ENCODE peak calls at places on chromosome 11, in four cellular contexts. I, W, V and P are unnamed samples.

GRCh38 chr11:11798586-11799438 is 43.0 kb upstream of the USP47 start:
- DNase-seq in I (peak), W (peak), V (no peak), P (peak)

GRCh38 chr11:126123686-126124085 is 61.0 kb upstream of the CDON start:
- DNase-seq in I (no peak), W (no peak), V (peak), P (no peak)

GRCh38 chr11:76885390-76886097 is 24.8 kb downstream of the ACER3 start:
- DNase-seq in I (peak), W (peak), V (no peak), P (no peak)

GRCh38 chr11:76807206-76807875 is 24.2 kb downstream of the TSKU start:
- DNase-seq in I (peak), W (peak), V (peak), P (peak)

GRCh38 chr11:82315093-82315492 is 418.6 kb downstream of the FAM181B start:
- DNase-seq in I (no peak), W (no peak), V (no peak), P (peak)

GRCh38 chr11:33907419-33907818 is 15.5 kb upstream of the LMO2 start:
- DNase-seq in I (no peak), W (no peak), V (no peak), P (no peak)

GRCh38 chr11:27622541-27623300 is 77.5 kb downstream of the BDNF start:
- DNase-seq in I (no peak), W (no peak), V (no peak), P (peak)

GRCh38 chr11:71370895-71371673 is 77.1 kb downstream of the DHCR7 start:
- DNase-seq in I (no peak), W (no peak), V (no peak), P (no peak)

GRCh38 chr11:132453411-132453810 is 1078.9 kb downstream of the OPCML start:
- DNase-seq in I (no peak), W (no peak), V (no peak), P (no peak)

GRCh38 chr11:12687740-12688139 is 13.5 kb downstream of the TEAD1 start:
- DNase-seq in I (no peak), W (no peak), V (no peak), P (no peak)

GRCh38 chr11:13117344-13117743 is 108.2 kb downstream of the RASSF10 start:
- DNase-seq in I (no peak), W (no peak), V (no peak), P (no peak)

GRCh38 chr11:118216621-118217526 is 7.9 kb downstream of the JAML start:
- DNase-seq in I (peak), W (peak), V (no peak), P (no peak)

GRCh38 chr11:134476435-134477021 is 64.5 kb upstream of the B3GAT1 start:
- DNase-seq in I (no peak), W (no peak), V (no peak), P (peak)

GRCh38 chr11:114161486-114162250 is 102.2 kb downstream of the ZBTB16 start:
- DNase-seq in I (no peak), W (no peak), V (no peak), P (no peak)

GRCh38 chr11:119085523-119085878 is 820 bp downstream of the HMBS start:
- DNase-seq in I (peak), W (no peak), V (no peak), P (no peak)

GRCh38 chr11:85589373-85589772 is 37.8 kb downstream of the DLG2 start:
- DNase-seq in I (no peak), W (no peak), V (no peak), P (peak)

GRCh38 chr11:2290351-2290841 is 11.3 kb downstream of the C11orf21 start:
- DNase-seq in I (no peak), W (peak), V (no peak), P (no peak)

GRCh38 chr11:134661660-134662059 is 249.6 kb upstream of the B3GAT1 start:
- DNase-seq in I (peak), W (no peak), V (no peak), P (no peak)

GRCh38 chr11:6548641-6549040 is 51.6 kb downstream of the DNHD1 start:
- DNase-seq in I (no peak), W (no peak), V (no peak), P (no peak)

GRCh38 chr11:110989734-110990133 is 255.8 kb upstream of the POU2AF2 start:
- DNase-seq in I (no peak), W (no peak), V (peak), P (no peak)

GRCh38 chr11:1453611-1454386 is 32.8 kb downstream of the MOB2 start:
- DNase-seq in I (peak), W (peak), V (no peak), P (no peak)

GRCh38 chr11:47399860-47400812 is 8.3 kb upstream of the SLC39A13 start:
- DNase-seq in I (no peak), W (peak), V (no peak), P (no peak)

GRCh38 chr11:6319879-6320410 is 356 bp downstream of the CAVIN3 start:
- DNase-seq in I (peak), W (peak), V (no peak), P (no peak)

GRCh38 chr11:131977231-131977630 is 606.8 kb downstream of the NTM start:
- DNase-seq in I (no peak), W (no peak), V (no peak), P (no peak)

GRCh38 chr11:66950113-66950535 is 8.1 kb downstream of the PC start:
- DNase-seq in I (peak), W (peak), V (no peak), P (peak)

GRCh38 chr11:69317401-69318092 is 23.6 kb downstream of the MYEOV start:
- DNase-seq in I (no peak), W (no peak), V (no peak), P (no peak)

GRCh38 chr11:488579-488978 is 18.5 kb downstream of the RNH1 start:
- DNase-seq in I (no peak), W (no peak), V (no peak), P (no peak)

GRCh38 chr11:122122179-122122578 is 6.2 kb upstream of the BLID start:
- DNase-seq in I (no peak), W (no peak), V (no peak), P (no peak)

GRCh38 chr11:67576742-67577475 is 6.7 kb upstream of the GSTP1 start:
- DNase-seq in I (no peak), W (no peak), V (no peak), P (no peak)

GRCh38 chr11:111623527-111624030 is 21.3 kb downstream of the SIK2 start:
- DNase-seq in I (no peak), W (no peak), V (no peak), P (no peak)

GRCh38 chr11:75815345-75815983 is 454 bp downstream of the UVRAG start:
- DNase-seq in I (peak), W (no peak), V (no peak), P (peak)

GRCh38 chr11:1772270-1773130 is 8.8 kb upstream of the CTSD start:
- DNase-seq in I (peak), W (peak), V (peak), P (peak)

GRCh38 chr11:64204464-64204989 is 2.0 kb upstream of the FERMT3 start:
- DNase-seq in I (peak), W (peak), V (peak), P (peak)

GRCh38 chr11:94602430-94603372 is 35.5 kb downstream of the PIWIL4 start:
- DNase-seq in I (peak), W (peak), V (no peak), P (peak)

GRCh38 chr11:2884424-2884815 is 1.2 kb downstream of the CDKN1C start:
- DNase-seq in I (no peak), W (peak), V (no peak), P (no peak)

GRCh38 chr11:44005956-44006355 is 41.8 kb upstream of the ACCSL start:
- DNase-seq in I (peak), W (no peak), V (no peak), P (no peak)

GRCh38 chr11:1481483-1481825 is 5.1 kb downstream of the MOB2 start:
- DNase-seq in I (no peak), W (no peak), V (no peak), P (no peak)

GRCh38 chr11:1203505-1204271 is 19.2 kb upstream of the MUC5B start:
- DNase-seq in I (no peak), W (no peak), V (no peak), P (no peak)